ENCODE peak calls at places on chromosomes 5 and 9, in four cellular contexts. T is OCI-LY7, F is transverse colon, G is cardiac fibroblast. K is an unnamed sample.

GRCh38 chr5:136749016-136749415 is 383.7 kb upstream of the TRPC7 start:
- DNase-seq in G (no peak), F (no peak), T (no peak), K (no peak)

GRCh38 chr5:169103586-169104174 is 197.3 kb downstream of the SLIT3 start:
- DNase-seq in F (no peak), G (no peak), T (no peak), K (no peak)

GRCh38 chr5:1801061-1801953 is at the start of gene NDUFS6:
- DNase-seq in F (peak), G (peak), T (peak), K (no peak)

GRCh38 chr5:153777681-153778080 is 261.0 kb downstream of the FAM114A2 start:
- DNase-seq in T (no peak), G (no peak), F (no peak), K (no peak)

GRCh38 chr5:72523960-72524582 is 16.9 kb upstream of the ZNF366 start:
- DNase-seq in G (peak), F (no peak), T (peak), K (peak)

GRCh38 chr5:136638084-136638483 is 272.7 kb upstream of the TRPC7 start:
- DNase-seq in G (peak), T (no peak), F (no peak), K (no peak)

GRCh38 chr5:10308844-10309243 is 1.1 kb upstream of the CMBL start:
- DNase-seq in G (no peak), F (no peak), T (no peak), K (no peak)

GRCh38 chr5:38319486-38319885 is 61.1 kb downstream of the EGFLAM start:
- DNase-seq in F (no peak), T (no peak), G (no peak), K (no peak)

GRCh38 chr5:113663879-113664278 is 150.4 kb downstream of the YTHDC2 start:
- DNase-seq in G (peak), T (peak), F (peak), K (no peak)

GRCh38 chr9:78212868-78213267 is 23.0 kb upstream of the CEP78 start:
- DNase-seq in G (no peak), F (no peak), T (no peak), K (no peak)

GRCh38 chr9:78213696-78214095 is 22.2 kb upstream of the CEP78 start:
- DNase-seq in T (peak), F (no peak), G (peak), K (no peak)

GRCh38 chr9:78207319-78207718 is 28.6 kb upstream of the CEP78 start:
- DNase-seq in F (no peak), G (peak), T (no peak), K (no peak)

GRCh38 chr9:78209127-78209526 is 26.7 kb upstream of the CEP78 start:
- DNase-seq in G (no peak), T (no peak), F (no peak), K (no peak)

DNA sequence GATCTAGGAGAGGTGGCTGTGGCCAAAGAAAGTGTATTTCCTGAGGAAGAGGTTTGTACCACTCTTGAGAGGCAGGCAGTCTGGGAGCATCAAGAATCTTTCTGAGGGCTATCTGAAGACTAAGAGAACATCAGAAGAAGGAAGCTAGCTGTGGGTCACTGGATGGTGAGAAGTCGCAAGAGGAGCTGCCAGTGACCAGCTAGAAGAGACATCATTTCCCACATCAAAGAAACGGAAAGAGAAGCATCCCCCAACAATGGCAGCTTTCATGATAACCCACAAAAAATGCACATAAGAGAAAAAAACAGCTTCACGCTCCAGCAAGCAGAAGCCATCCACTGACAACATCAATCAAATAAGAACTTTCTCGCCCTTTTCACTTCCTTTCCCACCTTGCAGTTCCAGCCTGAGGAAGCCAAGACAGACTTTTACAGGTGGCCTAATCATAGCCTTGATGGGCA is 25.0 kb upstream of the CEP78 start:
- DNase-seq in G (no peak), F (no peak), T (peak), K (no peak)
- H3K4me3 ChIP-seq in G (no peak), F (no peak), T (peak), K (no peak)

DNA sequence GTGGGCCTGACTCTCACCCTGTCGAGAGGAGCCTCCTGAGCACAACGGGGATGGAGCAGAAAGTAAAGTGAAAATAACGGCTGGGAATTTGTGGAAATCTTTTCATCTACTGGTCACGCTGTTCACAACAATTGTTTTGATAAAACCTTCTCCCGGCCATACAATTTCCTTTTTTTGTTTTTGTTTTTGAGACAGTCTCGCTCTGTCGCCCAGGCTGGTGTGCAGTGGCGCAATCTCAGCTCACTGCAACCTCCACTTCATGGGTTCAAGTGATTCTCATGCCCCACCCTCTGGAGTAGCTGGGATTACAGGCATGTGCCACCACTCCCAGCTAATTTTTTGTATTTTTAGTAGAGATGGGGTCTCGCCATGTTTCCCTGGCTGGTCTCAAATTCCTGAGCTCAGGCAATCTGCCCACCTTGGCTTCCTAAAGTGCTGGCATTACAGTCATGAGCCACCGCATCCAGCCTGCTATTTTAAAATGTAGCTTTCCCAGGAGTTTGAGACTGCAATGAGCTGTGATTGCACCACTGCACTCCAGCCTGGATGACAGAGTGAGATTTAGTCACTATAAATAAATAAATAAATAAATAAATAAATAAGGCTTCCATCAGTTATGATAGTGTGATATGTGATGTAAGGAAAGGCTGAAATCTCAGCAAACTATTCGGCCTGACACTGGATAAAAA is 73.5 kb upstream of the PTGER4 start:
- DNase-seq in F (no peak), T (no peak), G (peak), K (no peak)
- H3K4me3 ChIP-seq in F (no peak), T (peak), G (no peak), K (no peak)

GRCh38 chr9:129891519-129891918 is 56.3 kb downstream of the USP20 start:
- DNase-seq in T (no peak), G (no peak), F (no peak), K (no peak)
- H3K4me3 ChIP-seq in T (no peak), G (no peak), F (no peak), K (no peak)

GRCh38 chr5:150782850-150783249 is 4.3 kb downstream of the SMIM3 start:
- DNase-seq in F (no peak), G (peak), T (no peak), K (no peak)
- H3K4me3 ChIP-seq in F (no peak), G (no peak), T (no peak), K (peak)

GRCh38 chr9:108445431-108446018 is 410.3 kb downstream of the ACTL7B start:
- DNase-seq in T (no peak), G (no peak), F (no peak), K (no peak)

GRCh38 chr9:108442604-108443277 is 413.0 kb downstream of the ACTL7B start:
- DNase-seq in F (no peak), G (no peak), T (no peak), K (no peak)

GRCh38 chr9:108443278-108443633 is 412.5 kb downstream of the ACTL7B start:
- DNase-seq in G (no peak), T (no peak), F (no peak), K (no peak)

GRCh38 chr9:108443741-108444140 is 412.0 kb downstream of the ACTL7B start:
- DNase-seq in T (no peak), F (no peak), G (peak), K (no peak)

DNA sequence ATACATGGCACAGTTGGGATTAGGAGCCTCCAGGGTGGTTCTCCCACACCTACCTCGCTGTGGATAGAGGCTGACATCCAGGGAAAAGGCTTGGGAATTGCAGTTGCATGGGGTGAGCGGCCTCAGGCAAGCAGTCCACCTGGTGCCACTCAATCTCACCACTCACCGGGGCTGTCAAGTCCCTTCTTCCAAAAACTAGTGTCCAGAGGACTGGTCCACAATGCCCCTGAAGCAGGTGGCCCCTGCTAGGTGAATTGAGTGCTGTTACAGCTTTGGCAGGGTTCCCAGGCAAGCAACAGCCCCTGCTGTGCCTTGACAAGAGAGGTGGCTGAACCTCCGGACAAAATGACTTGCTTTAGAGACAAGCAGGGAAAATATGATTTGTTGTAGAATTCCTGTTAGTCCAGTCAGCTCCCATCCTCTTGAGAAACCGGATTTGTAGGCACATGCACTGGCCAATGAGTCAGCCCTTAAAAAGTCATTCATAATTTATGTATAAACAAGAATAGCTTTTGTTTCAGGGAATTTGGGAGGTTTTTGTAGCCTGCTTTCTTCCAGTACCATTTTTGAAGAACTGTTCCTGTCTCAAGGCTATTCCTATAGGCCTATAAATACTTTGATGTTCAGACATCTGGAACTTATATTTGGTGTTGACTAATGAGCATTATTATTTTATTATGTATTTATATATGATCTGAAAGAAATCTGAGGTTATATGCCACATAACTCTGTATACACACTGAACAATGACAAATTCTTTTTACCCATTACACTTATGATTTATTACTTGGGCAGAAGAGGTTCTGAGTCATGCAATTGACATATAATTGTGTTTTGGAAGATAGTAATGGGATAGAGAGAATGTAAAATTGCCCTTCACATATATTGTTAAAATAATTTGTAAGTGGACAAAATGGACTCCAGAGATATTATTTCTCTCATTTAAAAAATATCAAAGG is 411.1 kb downstream of the ACTL7B start:
- DNase-seq in T (no peak), F (no peak), G (peak), K (peak)
- H3K4me3 ChIP-seq in T (no peak), F (no peak), G (no peak), K (no peak)

GRCh38 chr9:104872959-104873850 is 54.8 kb downstream of the ABCA1 start:
- DNase-seq in G (peak), F (peak), T (no peak), K (peak)
- H3K4me3 ChIP-seq in G (no peak), F (no peak), T (no peak), K (no peak)

GRCh38 chr5:3302228-3302627 is 293.4 kb upstream of the IRX1 start:
- DNase-seq in F (no peak), G (no peak), T (no peak), K (no peak)
- H3K4me3 ChIP-seq in F (no peak), G (no peak), T (no peak), K (no peak)

GRCh38 chr9:137787376-137787775 is 90.2 kb upstream of the CACNA1B start:
- DNase-seq in F (no peak), G (no peak), T (no peak), K (no peak)

GRCh38 chr9:137788561-137789294 is 88.9 kb upstream of the CACNA1B start:
- DNase-seq in T (no peak), G (no peak), F (peak), K (no peak)

GRCh38 chr9:137791947-137792346 is 85.6 kb upstream of the CACNA1B start:
- DNase-seq in T (no peak), G (no peak), F (no peak), K (no peak)

GRCh38 chr9:137787786-137788505 is 89.6 kb upstream of the CACNA1B start:
- DNase-seq in G (no peak), T (no peak), F (no peak), K (no peak)

GRCh38 chr9:137789295-137789895 is 88.2 kb upstream of the CACNA1B start:
- DNase-seq in T (no peak), G (no peak), F (no peak), K (no peak)
- H3K4me3 ChIP-seq in T (no peak), G (no peak), F (peak), K (no peak)

GRCh38 chr9:79583957-79584654 is 12.3 kb downstream of the TLE4 start:
- DNase-seq in F (peak), G (no peak), T (no peak), K (no peak)
- H3K4me3 ChIP-seq in F (no peak), G (no peak), T (no peak), K (no peak)

K was measured in skeletal muscle cell.